ENCODE peak calls at places on chromosomes 16 and 17, in four cellular contexts. One of them, this sample, is unnamed.

GRCh38 chr17:54518706-54519105 is 381.9 kb upstream of the TOM1L1 start:
- DNase-seq in gastrocnemius medialis: no peak
- DNase-seq in stomach: no peak
- DNase-seq in body of pancreas: no peak
- DNase-seq in this sample: no peak

GRCh38 chr17:10111907-10112452 is 86.4 kb downstream of the GAS7 start:
- DNase-seq in gastrocnemius medialis: no peak
- DNase-seq in stomach: no peak
- DNase-seq in body of pancreas: no peak
- DNase-seq in this sample: no peak

GRCh38 chr17:45127583-45128300 is 4.6 kb downstream of the PLCD3 start:
- DNase-seq in gastrocnemius medialis: peak
- DNase-seq in stomach: peak
- DNase-seq in body of pancreas: peak
- DNase-seq in this sample: peak

GRCh38 chr17:27892866-27893769 is at the start of gene LYRM9:
- DNase-seq in gastrocnemius medialis: peak
- DNase-seq in stomach: peak
- DNase-seq in body of pancreas: peak
- DNase-seq in this sample: peak

GRCh38 chr17:64158411-64158810 is 28.5 kb upstream of the ERN1 start:
- DNase-seq in gastrocnemius medialis: no peak
- DNase-seq in stomach: no peak
- DNase-seq in body of pancreas: no peak
- DNase-seq in this sample: no peak

GRCh38 chr16:81446318-81447275 is 2.0 kb downstream of the CMIP start:
- DNase-seq in gastrocnemius medialis: no peak
- DNase-seq in stomach: peak
- DNase-seq in body of pancreas: peak
- DNase-seq in this sample: peak

GRCh38 chr16:85969591-85969990 is 70.6 kb downstream of the IRF8 start:
- DNase-seq in gastrocnemius medialis: no peak
- DNase-seq in stomach: no peak
- DNase-seq in body of pancreas: no peak
- DNase-seq in this sample: no peak

GRCh38 chr17:5297245-5297644 is 15.2 kb downstream of the RABEP1 start:
- DNase-seq in gastrocnemius medialis: no peak
- DNase-seq in stomach: no peak
- DNase-seq in body of pancreas: no peak
- DNase-seq in this sample: no peak

GRCh38 chr16:21001262-21001661 is 100.7 kb downstream of the LYRM1 start:
- DNase-seq in gastrocnemius medialis: no peak
- DNase-seq in stomach: no peak
- DNase-seq in body of pancreas: peak
- DNase-seq in this sample: no peak

GRCh38 chr17:28381141-28381825 is 9.8 kb downstream of the SARM1 start:
- DNase-seq in gastrocnemius medialis: no peak
- DNase-seq in stomach: peak
- DNase-seq in body of pancreas: no peak
- DNase-seq in this sample: no peak

GRCh38 chr16:84973226-84973625 is 38.1 kb downstream of the ZDHHC7 start:
- DNase-seq in gastrocnemius medialis: no peak
- DNase-seq in stomach: no peak
- DNase-seq in body of pancreas: no peak
- DNase-seq in this sample: no peak

GRCh38 chr17:60080545-60080944 is 1.8 kb upstream of the HEATR6 start:
- DNase-seq in gastrocnemius medialis: no peak
- DNase-seq in stomach: no peak
- DNase-seq in body of pancreas: no peak
- DNase-seq in this sample: no peak

GRCh38 chr17:50919321-50920040 is 53.3 kb upstream of the TOB1 start:
- DNase-seq in gastrocnemius medialis: peak
- DNase-seq in stomach: peak
- DNase-seq in body of pancreas: peak
- DNase-seq in this sample: peak

GRCh38 chr16:85446846-85447656 is 166.1 kb upstream of the GSE1 start:
- DNase-seq in gastrocnemius medialis: peak
- DNase-seq in stomach: peak
- DNase-seq in body of pancreas: peak
- DNase-seq in this sample: no peak

GRCh38 chr17:28885951-28886350 is 11.6 kb downstream of the FLOT2 start:
- DNase-seq in gastrocnemius medialis: no peak
- DNase-seq in stomach: no peak
- DNase-seq in body of pancreas: no peak
- DNase-seq in this sample: no peak

GRCh38 chr16:24970708-24971107 is 44.5 kb downstream of the ARHGAP17 start:
- DNase-seq in gastrocnemius medialis: no peak
- DNase-seq in stomach: no peak
- DNase-seq in body of pancreas: no peak
- DNase-seq in this sample: no peak

GRCh38 chr16:53429221-53429943 is 4.9 kb upstream of the RBL2 start:
- DNase-seq in gastrocnemius medialis: no peak
- DNase-seq in stomach: no peak
- DNase-seq in body of pancreas: peak
- DNase-seq in this sample: no peak

GRCh38 chr17:13594762-13595697 is 6.7 kb downstream of the HS3ST3A1 start:
- DNase-seq in gastrocnemius medialis: peak
- DNase-seq in stomach: peak
- DNase-seq in body of pancreas: peak
- DNase-seq in this sample: peak

GRCh38 chr16:86774931-86775330 is 196.6 kb downstream of the FOXL1 start:
- DNase-seq in gastrocnemius medialis: no peak
- DNase-seq in stomach: no peak
- DNase-seq in body of pancreas: no peak
- DNase-seq in this sample: no peak

GRCh38 chr17:47935961-47936360 is 5.4 kb upstream of the PNPO start:
- DNase-seq in gastrocnemius medialis: no peak
- DNase-seq in stomach: no peak
- DNase-seq in body of pancreas: no peak
- DNase-seq in this sample: no peak

GRCh38 chr16:1096164-1097082 is at the start of gene C1QTNF8:
- DNase-seq in gastrocnemius medialis: no peak
- DNase-seq in stomach: no peak
- DNase-seq in body of pancreas: no peak
- DNase-seq in this sample: no peak

GRCh38 chr17:66673668-66674276 is 161.1 kb upstream of the CACNG5 start:
- DNase-seq in gastrocnemius medialis: peak
- DNase-seq in stomach: peak
- DNase-seq in body of pancreas: peak
- DNase-seq in this sample: peak

GRCh38 chr16:15498427-15499175 is 64.2 kb downstream of the BMERB1 start:
- DNase-seq in gastrocnemius medialis: no peak
- DNase-seq in stomach: no peak
- DNase-seq in body of pancreas: no peak
- DNase-seq in this sample: no peak

GRCh38 chr17:61309857-61310256 is 89.8 kb upstream of the TBX2 start:
- DNase-seq in gastrocnemius medialis: no peak
- DNase-seq in stomach: no peak
- DNase-seq in body of pancreas: no peak
- DNase-seq in this sample: no peak

GRCh38 chr16:11312718-11313492 is 31.8 kb upstream of the PRM1 start:
- DNase-seq in gastrocnemius medialis: no peak
- DNase-seq in stomach: peak
- DNase-seq in body of pancreas: peak
- DNase-seq in this sample: peak

GRCh38 chr16:49854227-49855203 is 1.4 kb downstream of the ZNF423 start:
- DNase-seq in gastrocnemius medialis: peak
- DNase-seq in stomach: no peak
- DNase-seq in body of pancreas: peak
- DNase-seq in this sample: peak

GRCh38 chr16:73308776-73309175 is 260.8 kb upstream of the ZFHX3 start:
- DNase-seq in gastrocnemius medialis: no peak
- DNase-seq in stomach: no peak
- DNase-seq in body of pancreas: no peak
- DNase-seq in this sample: no peak

GRCh38 chr16:70430667-70431536 is 8.0 kb downstream of the ST3GAL2 start:
- DNase-seq in gastrocnemius medialis: no peak
- DNase-seq in stomach: no peak
- DNase-seq in body of pancreas: no peak
- DNase-seq in this sample: no peak
- TF ChIP-seq POLR2A in gastrocnemius medialis: no peak
- TF ChIP-seq POLR2A in stomach: no peak
- TF ChIP-seq POLR2A in body of pancreas: no peak
- TF ChIP-seq POLR2A in this sample: no peak

GRCh38 chr17:49763735-49764558 is at the start of gene FAM117A:
- DNase-seq in gastrocnemius medialis: peak
- DNase-seq in stomach: peak
- DNase-seq in body of pancreas: peak
- DNase-seq in this sample: peak
- TF ChIP-seq POLR2A in gastrocnemius medialis: no peak
- TF ChIP-seq POLR2A in stomach: no peak
- TF ChIP-seq POLR2A in body of pancreas: peak
- TF ChIP-seq POLR2A in this sample: peak

DNA sequence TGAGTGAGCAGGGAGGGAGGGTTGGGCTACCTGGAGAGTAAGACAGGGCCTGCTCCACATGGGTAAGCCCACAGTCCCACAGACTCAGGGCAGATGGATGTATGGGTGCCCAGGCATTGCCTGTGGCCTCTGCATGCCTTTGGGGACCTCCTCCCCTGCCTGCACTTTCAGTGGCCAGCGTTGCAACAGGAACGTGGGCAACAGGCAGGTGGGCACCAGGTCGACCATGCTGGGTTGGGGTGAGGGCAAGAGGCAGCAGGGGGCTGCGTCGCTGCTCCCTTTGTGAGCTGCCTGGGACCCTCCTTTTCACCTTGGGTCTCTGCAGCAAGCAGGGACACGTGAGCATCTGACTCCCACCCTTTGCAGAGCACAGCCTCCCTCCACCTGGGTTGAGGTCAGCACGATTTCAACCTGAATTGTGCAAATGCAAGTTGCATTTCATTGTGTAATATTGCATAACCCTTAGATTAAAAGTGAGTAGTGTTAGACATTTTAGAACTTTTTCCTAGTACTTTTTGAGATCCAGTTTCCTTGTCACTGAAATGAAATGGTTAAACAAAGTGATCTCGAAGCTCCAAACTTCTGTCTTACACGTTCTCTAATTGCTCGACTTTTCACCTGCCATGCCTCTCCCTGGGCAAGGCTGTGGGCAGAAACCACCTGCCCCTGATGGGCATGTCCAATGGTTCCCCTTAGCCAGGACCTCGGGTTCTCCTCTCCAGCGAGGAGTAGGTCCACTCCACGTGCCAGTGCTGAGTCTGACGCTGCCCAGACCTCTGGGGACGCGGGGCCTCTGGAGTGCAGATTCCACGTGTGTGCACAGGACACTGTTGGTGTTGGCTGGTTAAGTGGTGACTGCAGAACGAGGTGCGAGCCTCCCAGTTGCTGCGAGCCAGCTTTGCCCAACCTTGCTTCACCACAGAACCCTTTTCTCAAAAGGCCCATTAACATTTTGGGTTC is 32.9 kb upstream of the IL17C start:
- DNase-seq in gastrocnemius medialis: no peak
- DNase-seq in stomach: no peak
- DNase-seq in body of pancreas: no peak
- DNase-seq in this sample: no peak
- TF ChIP-seq POLR2A in gastrocnemius medialis: no peak
- TF ChIP-seq POLR2A in stomach: no peak
- TF ChIP-seq POLR2A in body of pancreas: no peak
- TF ChIP-seq POLR2A in this sample: no peak

GRCh38 chr17:40466298-40466971 is 23.2 kb downstream of the IGFBP4 start:
- DNase-seq in gastrocnemius medialis: no peak
- DNase-seq in stomach: no peak
- DNase-seq in body of pancreas: no peak
- DNase-seq in this sample: no peak

GRCh38 chr17:40461774-40462342 is 18.6 kb downstream of the IGFBP4 start:
- DNase-seq in gastrocnemius medialis: no peak
- DNase-seq in stomach: no peak
- DNase-seq in body of pancreas: no peak
- DNase-seq in this sample: peak

GRCh38 chr17:40462343-40463121 is 19.3 kb downstream of the IGFBP4 start:
- DNase-seq in gastrocnemius medialis: no peak
- DNase-seq in stomach: no peak
- DNase-seq in body of pancreas: no peak
- DNase-seq in this sample: no peak

GRCh38 chr17:40463122-40463550 is 19.9 kb downstream of the IGFBP4 start:
- DNase-seq in gastrocnemius medialis: no peak
- DNase-seq in stomach: no peak
- DNase-seq in body of pancreas: no peak
- DNase-seq in this sample: no peak

GRCh38 chr17:40464392-40464855 is 21.2 kb downstream of the IGFBP4 start:
- DNase-seq in gastrocnemius medialis: no peak
- DNase-seq in stomach: no peak
- DNase-seq in body of pancreas: no peak
- DNase-seq in this sample: no peak
- TF ChIP-seq POLR2A in gastrocnemius medialis: no peak
- TF ChIP-seq POLR2A in stomach: no peak
- TF ChIP-seq POLR2A in body of pancreas: no peak
- TF ChIP-seq POLR2A in this sample: no peak

DNA sequence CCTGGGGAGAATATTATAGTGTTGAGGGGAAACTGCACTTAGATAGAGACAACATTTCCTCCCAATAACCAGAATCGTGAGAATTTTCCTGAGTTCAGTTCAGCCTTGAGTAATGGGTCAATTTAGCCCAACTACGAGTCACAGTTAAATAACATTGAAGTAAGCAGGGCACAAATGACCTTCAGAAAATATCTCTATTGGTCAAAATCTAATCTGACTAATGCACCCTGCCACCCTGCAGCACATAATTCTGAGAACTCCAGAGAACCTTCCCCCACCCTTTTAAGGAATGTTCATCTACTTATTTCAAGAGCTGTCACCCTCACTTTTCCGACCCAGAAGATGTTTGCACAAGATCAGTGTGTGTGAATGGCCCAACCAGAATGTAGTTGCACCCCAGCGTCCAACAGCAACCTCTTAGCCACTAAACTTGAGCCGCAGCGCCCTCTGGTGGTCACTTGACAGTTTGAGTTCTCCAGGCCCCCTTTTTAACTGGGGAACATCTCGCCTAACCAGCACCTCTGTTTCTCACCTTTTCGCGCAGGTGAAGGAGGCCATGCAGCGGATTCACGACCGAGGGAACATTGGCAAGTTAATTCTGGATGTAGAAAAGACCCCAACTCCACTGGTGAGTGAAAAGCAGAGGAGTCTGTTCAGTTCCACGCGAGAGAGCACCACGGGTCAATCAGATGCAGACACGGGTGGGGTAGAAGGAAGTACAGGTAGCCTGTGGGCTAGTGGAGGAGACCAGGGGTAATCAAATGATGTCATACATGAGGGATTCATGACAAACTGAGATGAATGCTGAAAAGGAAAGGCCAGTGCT is 50.8 kb upstream of the CLEC3A start:
- DNase-seq in gastrocnemius medialis: peak
- DNase-seq in stomach: peak
- DNase-seq in body of pancreas: peak
- DNase-seq in this sample: peak
- TF ChIP-seq POLR2A in gastrocnemius medialis: no peak
- TF ChIP-seq POLR2A in stomach: no peak
- TF ChIP-seq POLR2A in body of pancreas: no peak
- TF ChIP-seq POLR2A in this sample: no peak

GRCh38 chr17:42980274-42980765 is at the start of gene RUNDC1:
- DNase-seq in gastrocnemius medialis: peak
- DNase-seq in stomach: peak
- DNase-seq in body of pancreas: peak
- DNase-seq in this sample: peak
- TF ChIP-seq POLR2A in gastrocnemius medialis: peak
- TF ChIP-seq POLR2A in stomach: no peak
- TF ChIP-seq POLR2A in body of pancreas: peak
- TF ChIP-seq POLR2A in this sample: peak

This sample was measured in uterus.